ENCODE peak calls at places on chromosome 11, in nine cellular contexts. M is activated CD4-positive, alpha-beta T cell treated with anti-CD3 and anti-CD28 coated beads, Interleukin-2, amount 10 ng/mL, durations not matched to agents 7 days and 5 days; J is endothelial cell; A is epithelial cell of esophagus; O is RKO; C is hypothalamus; N is fibroblast of gingiva; E is coronary artery; K is activated naive CD4-positive, alpha-beta T cell treated with anti-CD3 and anti-CD28 coated beads, Interleukin-2, amount 10 ng/mL, durations not matched to agents 7 days and 5 days. U is an unnamed sample.

GRCh38 chr11:33934450-33934849 is 42.6 kb upstream of the LMO2 start:
- DNase-seq in M (no peak), O (no peak), J (no peak), K (no peak), N (no peak), E (no peak), C (no peak), A (no peak), U (no peak)

GRCh38 chr11:20397281-20397680 is 9.8 kb downstream of the PRMT3 start:
- DNase-seq in C (no peak), O (peak), A (peak), N (peak), J (peak), E (no peak), M (peak), K (peak), U (peak)

GRCh38 chr11:94845622-94846021 is 77.5 kb downstream of the AMOTL1 start:
- DNase-seq in A (peak), M (no peak), N (peak), K (no peak), C (no peak), J (no peak), O (no peak), E (no peak), U (no peak)

GRCh38 chr11:61055776-61056175 is 46.5 kb upstream of the CD5 start:
- DNase-seq in M (no peak), J (no peak), E (peak), K (no peak), N (no peak), O (no peak), C (no peak), A (no peak), U (no peak)

GRCh38 chr11:57370251-57370650 is 10.7 kb downstream of the PRG3 start:
- DNase-seq in N (no peak), O (no peak), M (no peak), E (no peak), C (no peak), K (no peak), A (peak), J (no peak), U (no peak)

GRCh38 chr11:78216571-78217287 is 28.0 kb downstream of the USP35 start:
- DNase-seq in C (no peak), K (peak), O (no peak), E (peak), M (no peak), N (no peak), A (peak), J (no peak), U (no peak)

GRCh38 chr11:126034026-126034822 is 28.4 kb downstream of the CDON start:
- DNase-seq in J (no peak), M (no peak), K (no peak), O (no peak), E (no peak), A (no peak), N (no peak), C (no peak), U (no peak)

GRCh38 chr11:78659326-78660319 is 85.0 kb upstream of the NARS2 start:
- DNase-seq in N (no peak), A (peak), J (no peak), K (no peak), M (no peak), C (no peak), O (no peak), E (peak), U (no peak)

GRCh38 chr11:132631956-132632355 is 900.3 kb downstream of the OPCML start:
- DNase-seq in M (no peak), N (no peak), J (no peak), E (no peak), K (no peak), A (no peak), O (no peak), C (no peak), U (no peak)

GRCh38 chr11:126542621-126543020 is 187.1 kb downstream of the ST3GAL4 start:
- DNase-seq in C (no peak), N (no peak), O (no peak), E (no peak), M (no peak), K (no peak), A (no peak), J (no peak), U (no peak)

GRCh38 chr11:118928870-118929495 is 3.3 kb upstream of the BCL9L start:
- DNase-seq in C (peak), J (peak), O (peak), M (peak), K (no peak), E (peak), A (peak), N (peak), U (peak)

GRCh38 chr11:109138200-109138599 is 283.8 kb upstream of the C11orf87 start:
- DNase-seq in N (peak), E (no peak), J (no peak), O (no peak), C (no peak), M (no peak), A (peak), K (no peak), U (no peak)

U was measured in mucosa of descending colon.